ENCODE peak calls at places on chromosomes 5 and 9, in five cellular contexts. One of them, this sample, is unnamed.
A peak's percentile ranks its signal among the peaks of the same experiment; 100 is the strongest.

GRCh38 chr5:1255081-1255561 is 29.9 kb downstream of the SLC6A18 start:
- DNase-seq in A549: no peak
- DNase-seq in IMR-90: no peak
- DNase-seq in K562: no peak
- DNase-seq in GM12878: no peak
- DNase-seq in this sample: no peak

GRCh38 chr5:55621218-55621617 is 86.5 kb upstream of the PLPP1 start:
- DNase-seq in A549: no peak
- DNase-seq in IMR-90: peak; percentile 71
- DNase-seq in K562: no peak
- DNase-seq in GM12878: no peak
- DNase-seq in this sample: peak; percentile 16

GRCh38 chr9:124527781-124528180 is 20.6 kb upstream of the NR5A1 start:
- DNase-seq in A549: no peak
- DNase-seq in IMR-90: peak; percentile 63
- DNase-seq in K562: no peak
- DNase-seq in GM12878: no peak
- DNase-seq in this sample: no peak

GRCh38 chr9:131454028-131454427 is 48.7 kb upstream of the POMT1 start:
- DNase-seq in A549: no peak
- DNase-seq in IMR-90: no peak
- DNase-seq in K562: no peak
- DNase-seq in GM12878: no peak
- DNase-seq in this sample: no peak

GRCh38 chr9:136654820-136655219 is 7.9 kb upstream of the EGFL7 start:
- DNase-seq in A549: no peak
- DNase-seq in IMR-90: no peak
- DNase-seq in K562: no peak
- DNase-seq in GM12878: no peak
- DNase-seq in this sample: no peak

GRCh38 chr5:543755-544674 is 19.8 kb upstream of the SLC9A3 start:
- DNase-seq in A549: no peak
- DNase-seq in IMR-90: no peak
- DNase-seq in K562: no peak
- DNase-seq in GM12878: peak; percentile 76
- DNase-seq in this sample: no peak

GRCh38 chr5:61228691-61229280 is 66.5 kb upstream of the SMIM15 start:
- DNase-seq in A549: no peak
- DNase-seq in IMR-90: peak; percentile 52
- DNase-seq in K562: no peak
- DNase-seq in GM12878: no peak
- DNase-seq in this sample: no peak

GRCh38 chr9:79377315-79377855 is 194.4 kb upstream of the TLE4 start:
- DNase-seq in A549: no peak
- DNase-seq in IMR-90: peak; percentile 54
- DNase-seq in K562: no peak
- DNase-seq in GM12878: no peak
- DNase-seq in this sample: no peak

GRCh38 chr5:133316346-133317343 is 264.8 kb downstream of the HSPA4 start:
- DNase-seq in A549: peak; percentile 58
- DNase-seq in IMR-90: no peak
- DNase-seq in K562: no peak
- DNase-seq in GM12878: no peak
- DNase-seq in this sample: peak; percentile 27

GRCh38 chr5:150061538-150061995 is 24.8 kb downstream of the CSF1R start:
- DNase-seq in A549: no peak
- DNase-seq in IMR-90: no peak
- DNase-seq in K562: no peak
- DNase-seq in GM12878: no peak
- DNase-seq in this sample: no peak

GRCh38 chr5:84381501-84382362 is 2.9 kb downstream of the EDIL3 start:
- DNase-seq in A549: no peak
- DNase-seq in IMR-90: no peak
- DNase-seq in K562: no peak
- DNase-seq in GM12878: no peak
- DNase-seq in this sample: no peak

GRCh38 chr9:94827584-94828304 is 101.2 kb downstream of the AOPEP start:
- DNase-seq in A549: peak; percentile 85
- DNase-seq in IMR-90: peak; percentile 52
- DNase-seq in K562: no peak
- DNase-seq in GM12878: no peak
- DNase-seq in this sample: peak; percentile 96

GRCh38 chr9:132694144-132694543 is 23.9 kb downstream of the GTF3C4 start:
- DNase-seq in A549: peak; percentile 24
- DNase-seq in IMR-90: peak; percentile 25
- DNase-seq in K562: peak; percentile 28
- DNase-seq in GM12878: no peak
- DNase-seq in this sample: no peak

GRCh38 chr5:122498163-122498562 is 186.1 kb downstream of the SNCAIP start:
- DNase-seq in A549: no peak
- DNase-seq in IMR-90: peak; percentile 32
- DNase-seq in K562: no peak
- DNase-seq in GM12878: no peak
- DNase-seq in this sample: no peak

GRCh38 chr5:156641690-156642089 is 208.4 kb upstream of the PPP1R2B start:
- DNase-seq in A549: no peak
- DNase-seq in IMR-90: peak; percentile 16
- DNase-seq in K562: no peak
- DNase-seq in GM12878: no peak
- DNase-seq in this sample: no peak

GRCh38 chr5:143146161-143146560 is 257.3 kb downstream of the NR3C1 start:
- DNase-seq in A549: no peak
- DNase-seq in IMR-90: no peak
- DNase-seq in K562: no peak
- DNase-seq in GM12878: no peak
- DNase-seq in this sample: no peak

GRCh38 chr5:75235711-75236110 is 967 bp downstream of the ANKRD31 start:
- DNase-seq in A549: no peak
- DNase-seq in IMR-90: no peak
- DNase-seq in K562: peak; percentile 8
- DNase-seq in GM12878: no peak
- DNase-seq in this sample: no peak

GRCh38 chr5:1172670-1173404 is 28.6 kb upstream of the SLC6A19 start:
- DNase-seq in A549: no peak
- DNase-seq in IMR-90: no peak
- DNase-seq in K562: no peak
- DNase-seq in GM12878: no peak
- DNase-seq in this sample: no peak

GRCh38 chr5:10695055-10695649 is 65.9 kb downstream of the DAP start:
- DNase-seq in A549: peak; percentile 75
- DNase-seq in IMR-90: peak; percentile 69
- DNase-seq in K562: no peak
- DNase-seq in GM12878: no peak
- DNase-seq in this sample: peak; percentile 16

GRCh38 chr5:122401991-122402710 is 90.1 kb downstream of the SNCAIP start:
- DNase-seq in A549: no peak
- DNase-seq in IMR-90: no peak
- DNase-seq in K562: no peak
- DNase-seq in GM12878: no peak
- DNase-seq in this sample: no peak

GRCh38 chr5:63794979-63795378 is 167.3 kb downstream of the HTR1A start:
- DNase-seq in A549: no peak
- DNase-seq in IMR-90: no peak
- DNase-seq in K562: no peak
- DNase-seq in GM12878: no peak
- DNase-seq in this sample: no peak

GRCh38 chr9:116087246-116087645 is 66.3 kb upstream of the PAPPA start:
- DNase-seq in A549: peak; percentile 71
- DNase-seq in IMR-90: peak; percentile 86
- DNase-seq in K562: no peak
- DNase-seq in GM12878: no peak
- DNase-seq in this sample: no peak

GRCh38 chr9:35348109-35348508 is 141.8 kb upstream of the RUSC2 start:
- DNase-seq in A549: no peak
- DNase-seq in IMR-90: no peak
- DNase-seq in K562: no peak
- DNase-seq in GM12878: no peak
- DNase-seq in this sample: no peak

GRCh38 chr5:53430618-53431252 is 49.7 kb upstream of the FST start:
- DNase-seq in A549: peak; percentile 69
- DNase-seq in IMR-90: peak; percentile 87
- DNase-seq in K562: no peak
- DNase-seq in GM12878: no peak
- DNase-seq in this sample: peak; percentile 45

GRCh38 chr5:15286659-15287058 is 213.3 kb upstream of the FBXL7 start:
- DNase-seq in A549: no peak
- DNase-seq in IMR-90: no peak
- DNase-seq in K562: no peak
- DNase-seq in GM12878: no peak
- DNase-seq in this sample: no peak

GRCh38 chr9:93098236-93098946 is 2.4 kb downstream of the CARD19 start:
- DNase-seq in A549: peak; percentile 85
- DNase-seq in IMR-90: peak; percentile 98
- DNase-seq in K562: no peak
- DNase-seq in GM12878: no peak
- DNase-seq in this sample: peak; percentile 68

GRCh38 chr5:133757396-133757795 is 145.1 kb upstream of the FSTL4 start:
- DNase-seq in A549: no peak
- DNase-seq in IMR-90: no peak
- DNase-seq in K562: no peak
- DNase-seq in GM12878: no peak
- DNase-seq in this sample: no peak

GRCh38 chr9:107368696-107369095 is 85.6 kb downstream of the RAD23B start:
- DNase-seq in A549: no peak
- DNase-seq in IMR-90: no peak
- DNase-seq in K562: no peak
- DNase-seq in GM12878: no peak
- DNase-seq in this sample: peak; percentile 33

GRCh38 chr5:118611332-118611945 is 376.9 kb downstream of the DTWD2 start:
- DNase-seq in A549: peak; percentile 19
- DNase-seq in IMR-90: peak; percentile 17
- DNase-seq in K562: peak; percentile 26
- DNase-seq in GM12878: no peak
- DNase-seq in this sample: peak; percentile 10

GRCh38 chr9:13140843-13141592 is 138.5 kb downstream of the MPDZ start:
- DNase-seq in A549: no peak
- DNase-seq in IMR-90: peak; percentile 5
- DNase-seq in K562: no peak
- DNase-seq in GM12878: no peak
- DNase-seq in this sample: no peak

GRCh38 chr5:172546196-172546595 is 91.9 kb upstream of the SH3PXD2B start:
- DNase-seq in A549: no peak
- DNase-seq in IMR-90: no peak
- DNase-seq in K562: no peak
- DNase-seq in GM12878: no peak
- DNase-seq in this sample: no peak
- TF ChIP-seq BHLHE40 in A549: no peak
- TF ChIP-seq BHLHE40 in IMR-90: no peak
- TF ChIP-seq BHLHE40 in K562: no peak
- TF ChIP-seq BHLHE40 in GM12878: no peak
- TF ChIP-seq BHLHE40 in this sample: no peak

DNA sequence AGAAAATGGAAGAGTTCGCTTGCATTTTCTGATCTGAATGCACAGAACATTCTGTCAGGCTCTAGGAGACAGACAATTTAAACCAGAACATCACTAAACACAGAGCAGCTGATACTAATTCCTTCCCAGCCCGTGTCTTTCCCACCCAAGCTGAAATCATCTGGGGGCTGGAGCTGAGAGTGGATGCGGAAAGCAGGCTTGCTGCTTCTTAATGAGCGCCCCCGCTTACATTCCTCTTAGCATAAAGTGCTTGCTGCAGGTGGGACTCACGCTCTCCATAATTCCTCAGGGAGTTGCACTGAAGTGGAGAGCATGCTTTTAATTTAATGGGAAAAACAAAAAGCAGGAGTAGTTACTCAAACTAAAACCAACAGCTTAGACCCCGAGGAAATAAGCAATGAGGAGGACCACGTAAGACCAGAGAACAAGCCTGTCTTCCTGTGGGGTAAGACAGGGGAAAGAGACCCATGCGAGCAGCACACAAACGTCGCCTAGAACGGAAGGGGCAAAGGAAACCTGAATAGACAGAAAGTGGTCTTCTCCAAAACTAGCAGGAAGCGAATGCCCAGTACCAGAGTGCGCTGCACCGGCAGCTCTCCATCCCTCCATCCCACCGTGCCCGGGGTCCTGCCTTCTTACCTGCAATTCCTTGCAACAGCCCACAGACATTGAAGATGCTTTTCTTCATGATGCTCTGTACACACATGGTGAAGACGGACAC is 139.3 kb downstream of the LHFPL2 start:
- DNase-seq in A549: no peak
- DNase-seq in IMR-90: no peak
- DNase-seq in K562: no peak
- DNase-seq in GM12878: no peak
- DNase-seq in this sample: no peak
- H3K4me3 ChIP-seq in A549: no peak overlapping the region
- H3K4me3 ChIP-seq in IMR-90: no peak overlapping the region
- H3K4me3 ChIP-seq in K562: peak overlapping the region; percentile 49
- H3K4me3 ChIP-seq in GM12878: no peak overlapping the region
- H3K4me3 ChIP-seq in this sample: no peak overlapping the region

GRCh38 chr9:133998915-133999580 is 6.9 kb upstream of the VAV2 start:
- DNase-seq in A549: no peak
- DNase-seq in IMR-90: peak; percentile 66
- DNase-seq in K562: no peak
- DNase-seq in GM12878: no peak
- DNase-seq in this sample: no peak

GRCh38 chr9:133995012-133995896 is 3.1 kb upstream of the VAV2 start:
- DNase-seq in A549: peak; percentile 71
- DNase-seq in IMR-90: no peak
- DNase-seq in K562: no peak
- DNase-seq in GM12878: no peak
- DNase-seq in this sample: peak; percentile 47

GRCh38 chr9:133996531-133997520 is 4.7 kb upstream of the VAV2 start:
- DNase-seq in A549: no peak
- DNase-seq in IMR-90: no peak
- DNase-seq in K562: no peak
- DNase-seq in GM12878: no peak
- DNase-seq in this sample: no peak

GRCh38 chr9:133999866-134000265 is 7.7 kb upstream of the VAV2 start:
- DNase-seq in A549: no peak
- DNase-seq in IMR-90: no peak
- DNase-seq in K562: no peak
- DNase-seq in GM12878: no peak
- DNase-seq in this sample: no peak

GRCh38 chr9:133997584-133997983 is 5.5 kb upstream of the VAV2 start:
- DNase-seq in A549: no peak
- DNase-seq in IMR-90: no peak
- DNase-seq in K562: no peak
- DNase-seq in GM12878: no peak
- DNase-seq in this sample: no peak
- TF ChIP-seq BHLHE40 in A549: no peak
- TF ChIP-seq BHLHE40 in IMR-90: no peak
- TF ChIP-seq BHLHE40 in K562: no peak
- TF ChIP-seq BHLHE40 in GM12878: no peak
- TF ChIP-seq BHLHE40 in this sample: no peak

GRCh38 chr5:126852916-126853315 is 76.0 kb downstream of the LMNB1 start:
- DNase-seq in A549: no peak
- DNase-seq in IMR-90: no peak
- DNase-seq in K562: no peak
- DNase-seq in GM12878: no peak
- DNase-seq in this sample: no peak
- H3K4me3 ChIP-seq in A549: no peak overlapping the region
- H3K4me3 ChIP-seq in IMR-90: no peak overlapping the region
- H3K4me3 ChIP-seq in K562: no peak overlapping the region
- H3K4me3 ChIP-seq in GM12878: no peak overlapping the region
- H3K4me3 ChIP-seq in this sample: no peak overlapping the region